ENCODE peak calls at places on chromosomes 16 and 17, in eight cellular contexts. T is WTC11; P is kidney epithelial cell; G is cardiac septum; Y is mesenteric fat pad; R is stimulated activated CD4-positive, alpha-beta T cell treated with anti-CD3 and anti-CD28 coated beads, Interleukin-2, amount 100 ng/mL, for 48 hours; U is globus pallidus; M is upper lobe of right lung. Q is an unnamed sample.

GRCh38 chr17:40460585-40460975 is 17.3 kb downstream of the IGFBP4 start:
- DNase-seq in T (no peak), P (no peak), G (no peak), Y (no peak), R (no peak), U (no peak), M (no peak), Q (no peak)

GRCh38 chr17:60155815-60156214 is 6.0 kb downstream of the CA4 start:
- DNase-seq in T (no peak), P (no peak), G (no peak), Y (no peak), R (no peak), U (no peak), M (no peak), Q (no peak)

GRCh38 chr17:78573955-78574354 is 3.2 kb downstream of the DNAH17 start:
- DNase-seq in T (no peak), P (no peak), G (no peak), Y (no peak), R (no peak), U (peak; percentile 7), M (no peak), Q (peak; percentile 37)

GRCh38 chr17:33968350-33969044 is 286.6 kb upstream of the CCL2 start:
- DNase-seq in T (no peak), P (no peak), G (no peak), Y (no peak), R (no peak), U (no peak), M (no peak), Q (no peak)

GRCh38 chr17:51244041-51244440 is 15.8 kb downstream of the MBTD1 start:
- DNase-seq in T (no peak), P (no peak), G (no peak), Y (no peak), R (no peak), U (no peak), M (no peak), Q (no peak)

GRCh38 chr17:77329741-77330531 is 189.2 kb downstream of the SEC14L1 start:
- DNase-seq in T (peak; percentile 10), P (no peak), G (no peak), Y (peak; percentile 75), R (no peak), U (no peak), M (peak; percentile 60), Q (no peak)

GRCh38 chr17:39938140-39938869 is 10.8 kb downstream of the LRRC3C start:
- DNase-seq in T (no peak), P (no peak), G (no peak), Y (no peak), R (no peak), U (no peak), M (no peak), Q (no peak)

GRCh38 chr17:11889266-11889665 is 108.0 kb downstream of the ZNF18 start:
- DNase-seq in T (no peak), P (no peak), G (no peak), Y (no peak), R (no peak), U (peak; percentile 19), M (no peak), Q (no peak)

GRCh38 chr17:514584-514983 is 162.0 kb upstream of the RPH3AL start:
- DNase-seq in T (no peak), P (no peak), G (no peak), Y (no peak), R (no peak), U (no peak), M (no peak), Q (no peak)

GRCh38 chr16:47519543-47519942 is 58.4 kb downstream of the PHKB start:
- DNase-seq in T (no peak), P (no peak), G (no peak), Y (no peak), R (no peak), U (no peak), M (no peak), Q (no peak)

GRCh38 chr16:3754772-3755171 is 37.4 kb upstream of the TRAP1 start:
- DNase-seq in T (no peak), P (no peak), G (no peak), Y (peak; percentile 2), R (no peak), U (no peak), M (no peak), Q (no peak)

GRCh38 chr17:46962374-46962790 is 16.7 kb downstream of the RPRML start:
- DNase-seq in T (no peak), P (no peak), G (no peak), Y (no peak), R (no peak), U (no peak), M (no peak), Q (no peak)

GRCh38 chr17:21029032-21029431 is 13.8 kb downstream of the USP22 start:
- DNase-seq in T (no peak), P (no peak), G (no peak), Y (peak; percentile 43), R (no peak), U (no peak), M (no peak), Q (no peak)

GRCh38 chr16:62036101-62036806 is at the start of gene CDH8:
- DNase-seq in T (peak; percentile 76), P (no peak), G (no peak), Y (peak; percentile 87), R (no peak), U (peak; percentile 46), M (peak; percentile 57), Q (no peak)

GRCh38 chr17:55332296-55333041 is 67.7 kb downstream of the HLF start:
- DNase-seq in T (no peak), P (no peak), G (no peak), Y (no peak), R (no peak), U (no peak), M (peak; percentile 76), Q (no peak)

GRCh38 chr17:72273301-72274056 is 152.7 kb downstream of the SOX9 start:
- DNase-seq in T (no peak), P (no peak), G (no peak), Y (no peak), R (no peak), U (no peak), M (no peak), Q (no peak)

GRCh38 chr16:27243725-27244362 is 24.7 kb downstream of the NSMCE1 start:
- DNase-seq in T (no peak), P (no peak), G (no peak), Y (peak; percentile 57), R (no peak), U (no peak), M (peak; percentile 39), Q (no peak)

GRCh38 chr16:65817066-65817465 is 549.4 kb upstream of the CDH5 start:
- DNase-seq in T (no peak), P (no peak), G (no peak), Y (no peak), R (no peak), U (no peak), M (no peak), Q (no peak)

GRCh38 chr17:62968445-62968923 is 2.4 kb downstream of the TANC2 start:
- DNase-seq in T (peak; percentile 29), P (peak; percentile 78), G (no peak), Y (no peak), R (peak; percentile 31), U (peak; percentile 87), M (no peak), Q (peak; percentile 81)

GRCh38 chr17:65559802-65560627 is 1.4 kb downstream of the AXIN2 start:
- DNase-seq in T (peak; percentile 58), P (no peak), G (no peak), Y (no peak), R (no peak), U (no peak), M (peak; percentile 78), Q (no peak)

GRCh38 chr16:82340531-82340930 is 170.5 kb upstream of the MPHOSPH6 start:
- DNase-seq in T (no peak), P (no peak), G (no peak), Y (no peak), R (no peak), U (peak; percentile 88), M (no peak), Q (no peak)

GRCh38 chr16:84355149-84355548 is 13.2 kb upstream of the ATP2C2 start:
- DNase-seq in T (no peak), P (no peak), G (no peak), Y (no peak), R (no peak), U (no peak), M (no peak), Q (no peak)

GRCh38 chr16:86525696-86526095 is 15.4 kb downstream of the FOXF1 start:
- DNase-seq in T (no peak), P (no peak), G (no peak), Y (no peak), R (no peak), U (no peak), M (peak; percentile 17), Q (no peak)

GRCh38 chr16:71303938-71304337 is 14.7 kb upstream of the CMTR2 start:
- DNase-seq in T (no peak), P (no peak), G (no peak), Y (no peak), R (no peak), U (no peak), M (no peak), Q (no peak)

GRCh38 chr17:40035162-40035559 is 19.0 kb downstream of the MED24 start:
- DNase-seq in T (peak; percentile 86), P (no peak), G (no peak), Y (no peak), R (no peak), U (no peak), M (no peak), Q (peak; percentile 23)

GRCh38 chr16:63461248-63461841 is 1425.1 kb upstream of the CDH8 start:
- DNase-seq in T (peak; percentile 28), P (peak; percentile 7), G (no peak), Y (no peak), R (no peak), U (peak; percentile 15), M (no peak), Q (peak; percentile 22)

GRCh38 chr16:56558024-56558747 is 6.7 kb upstream of the MT4 start:
- DNase-seq in T (no peak), P (peak; percentile 67), G (no peak), Y (peak; percentile 53), R (no peak), U (peak; percentile 68), M (peak; percentile 23), Q (no peak)

GRCh38 chr16:21704266-21704665 is 40.5 kb downstream of the OTOA start:
- DNase-seq in T (no peak), P (no peak), G (no peak), Y (no peak), R (no peak), U (no peak), M (no peak), Q (no peak)